ENCODE peak calls at places on chromosomes 2 and 18, in seven cellular contexts. I is right lobe of liver, A is breast epithelium, O is heart left ventricle, S is HepG2, H is uterus, J is endothelial cell of umbilical vein. Q is an unnamed sample. For H3K4me1, the result is how much of the 10 kb centered on the place peaks cover.

GRCh38 chr2:47354013-47354816 is 48.7 kb upstream of the MSH2 start:
- DNase-seq in I (no peak), A (no peak), O (no peak), S (peak), H (no peak), J (peak), Q (peak)

GRCh38 chr2:4381049-4381448 is 677.7 kb downstream of the DCDC2C start:
- DNase-seq in I (no peak), A (no peak), O (no peak), S (no peak), H (no peak), J (no peak), Q (no peak)

GRCh38 chr2:205902899-205903236 is 183.1 kb downstream of the INO80D start:
- DNase-seq in I (no peak), A (no peak), O (no peak), S (no peak), H (no peak), J (no peak), Q (no peak)

GRCh38 chr2:50769416-50769815 is 262.5 kb downstream of the NRXN1 start:
- DNase-seq in I (no peak), A (no peak), O (no peak), S (no peak), H (no peak), J (no peak), Q (no peak)

GRCh38 chr2:190840572-190841172 is 39.9 kb upstream of the GLS start:
- DNase-seq in I (no peak), A (no peak), O (no peak), S (no peak), H (no peak), J (peak), Q (no peak)

GRCh38 chr18:74388227-74388626 is 68.9 kb downstream of the DIPK1C start:
- DNase-seq in I (no peak), A (no peak), O (no peak), S (no peak), H (no peak), J (no peak), Q (no peak)

GRCh38 chr2:224885295-224885694 is 157.0 kb downstream of the DOCK10 start:
- DNase-seq in I (no peak), A (no peak), O (no peak), S (no peak), H (no peak), J (no peak), Q (no peak)

GRCh38 chr2:172119089-172119488 is 16.4 kb upstream of the DLX2 start:
- DNase-seq in I (no peak), A (no peak), O (no peak), S (peak), H (no peak), J (peak), Q (no peak)

GRCh38 chr2:75560768-75561565 is at the start of gene EVA1A:
- DNase-seq in I (peak), A (no peak), O (peak), S (peak), H (peak), J (peak), Q (no peak)

GRCh38 chr2:173286153-173286809 is 68.4 kb upstream of the CDCA7 start:
- DNase-seq in I (no peak), A (no peak), O (no peak), S (no peak), H (no peak), J (no peak), Q (no peak)
- H3K27ac ChIP-seq in I (no peak), A (no peak), O (no peak), S (no peak), H (no peak), J (no peak), Q (no peak)

GRCh38 chr2:222427606-222428320 is 3.4 kb downstream of the SGPP2 start:
- DNase-seq in I (no peak), A (no peak), O (no peak), S (no peak), H (no peak), J (no peak), Q (no peak)
- TF ChIP-seq POLR2A in I (no peak), A (no peak), O (no peak), S (no peak), H (no peak), J (no peak), Q (no peak)

GRCh38 chr2:45180033-45180746 is 170.9 kb upstream of the SIX2 start:
- DNase-seq in I (no peak), A (no peak), O (no peak), S (no peak), H (no peak), J (no peak), Q (no peak)
- H3K4me1 ChIP-seq in I (under half), A (under half), O (under half), S (under half), H (under half), J (under half), Q (under half)

DNA sequence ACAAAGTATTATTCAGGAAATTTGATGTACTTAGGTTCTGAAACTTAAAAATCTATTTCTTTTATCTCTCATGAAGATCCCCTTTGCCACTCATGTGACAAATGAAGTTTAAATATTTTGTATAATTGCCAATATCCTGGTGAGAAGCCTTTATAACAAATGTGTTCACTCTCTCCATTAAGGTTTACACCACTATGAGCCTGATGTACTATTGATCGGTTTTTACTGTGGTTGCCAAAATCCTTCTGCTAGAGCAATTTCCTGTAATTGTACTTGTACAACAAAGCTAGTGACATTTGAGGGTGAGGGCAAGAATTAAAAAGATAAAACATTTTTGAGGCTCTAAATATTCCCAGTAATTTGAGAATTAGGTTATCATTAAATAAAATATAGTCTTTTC is 222.3 kb upstream of the CDH19 start:
- DNase-seq in I (no peak), A (no peak), O (no peak), S (no peak), H (no peak), J (peak), Q (no peak)
- H3K27ac ChIP-seq in I (no peak), A (no peak), O (no peak), S (no peak), H (no peak), J (no peak), Q (no peak)

GRCh38 chr18:36130039-36130831 is 536 bp downstream of the ELP2 start:
- DNase-seq in I (no peak), A (no peak), O (no peak), S (no peak), H (no peak), J (no peak), Q (no peak)

GRCh38 chr18:36130883-36131653 is 1.4 kb downstream of the ELP2 start:
- DNase-seq in I (no peak), A (no peak), O (no peak), S (no peak), H (no peak), J (no peak), Q (no peak)

GRCh38 chr18:36127866-36128845 is 984 bp downstream of the SLC39A6 start:
- DNase-seq in I (no peak), A (no peak), O (peak), S (peak), H (no peak), J (peak), Q (no peak)

GRCh38 chr18:36129300-36130038 is at the start of the genes ELP2 and SLC39A6:
- DNase-seq in I (peak), A (peak), O (peak), S (peak), H (peak), J (peak), Q (peak)

DNA sequence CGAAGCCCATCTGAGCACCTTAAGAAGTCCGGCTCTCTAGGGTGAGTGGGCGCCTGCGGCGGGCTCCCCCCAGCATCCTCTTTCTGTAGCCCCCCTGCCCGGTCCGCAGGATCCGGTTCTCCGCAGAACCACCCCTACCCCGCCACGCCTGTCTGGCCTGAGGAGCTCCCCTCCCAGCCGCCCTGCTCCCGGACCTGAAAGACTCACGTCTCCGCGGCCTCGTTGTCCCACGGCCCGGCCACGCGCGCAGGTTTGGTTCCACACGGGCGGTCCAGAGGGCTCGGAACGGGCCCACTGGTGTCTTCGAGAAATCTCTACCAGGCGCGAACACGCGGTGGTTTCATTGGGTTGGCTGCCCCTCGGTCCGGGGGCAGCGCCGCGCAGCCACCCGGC is 237 bp downstream of the SLC39A6 start:
- DNase-seq in I (no peak), A (no peak), O (no peak), S (no peak), H (no peak), J (no peak), Q (peak)
- TF ChIP-seq POLR2A in I (no peak), A (no peak), O (no peak), S (no peak), H (no peak), J (no peak), Q (no peak)

GRCh38 chr2:101267671-101268656 is 15.3 kb downstream of the CNOT11 start:
- DNase-seq in I (no peak), A (no peak), O (no peak), S (no peak), H (no peak), J (no peak), Q (no peak)
- H3K4me1 ChIP-seq in I (under half), A (under half), O (under half), S (half or more), H (under half), J (under half), Q (under half)

GRCh38 chr2:111705711-111706323 is 178.2 kb downstream of the ANAPC1 start:
- DNase-seq in I (peak), A (no peak), O (no peak), S (peak), H (no peak), J (peak), Q (no peak)
- H3K27ac ChIP-seq in I (no peak), A (peak), O (no peak), S (no peak), H (no peak), J (peak), Q (no peak)

GRCh38 chr2:219277703-219278654 is 1.2 kb upstream of the DNAJB2 start:
- DNase-seq in I (peak), A (peak), O (peak), S (peak), H (peak), J (peak), Q (peak)
- TF ChIP-seq POLR2A in I (no peak), A (no peak), O (no peak), S (no peak), H (no peak), J (no peak), Q (no peak)